ENCODE peak calls at places on chromosomes 13 and 19, in nine cellular contexts. B, O, I, S, F, H, W, Y and V are unnamed samples.

GRCh38 chr13:22002893-22003292 is 332.0 kb downstream of the FGF9 start:
- DNase-seq in H (no peak), W (no peak), O (no peak), B (no peak), S (no peak), F (no peak), Y (no peak), I (no peak), V (no peak)

GRCh38 chr19:23002690-23003422 is at the start of gene ZNF728:
- DNase-seq in S (peak; percentile 53), Y (no peak), H (no peak), I (no peak), O (no peak), F (no peak), B (no peak), W (no peak), V (no peak)

GRCh38 chr13:113453962-113454361 is 674 bp upstream of the ADPRHL1 start:
- DNase-seq in S (no peak), O (no peak), I (no peak), F (peak; percentile 68), H (no peak), W (no peak), Y (no peak), B (no peak), V (no peak)

GRCh38 chr19:51022526-51022925 is 3.0 kb upstream of the KLK10 start:
- DNase-seq in I (no peak), S (no peak), W (no peak), O (no peak), F (no peak), H (no peak), B (no peak), Y (no peak), V (no peak)

GRCh38 chr19:3075605-3076431 is 13.5 kb upstream of the TLE5 start:
- DNase-seq in O (peak; percentile 77), Y (peak; percentile 65), W (peak; percentile 58), B (peak; percentile 90), F (no peak), S (peak; percentile 67), H (peak; percentile 57), I (peak; percentile 74), V (no peak)

GRCh38 chr13:33345842-33346241 is 60.3 kb upstream of the STARD13 start:
- DNase-seq in W (no peak), H (no peak), O (no peak), Y (no peak), S (no peak), F (no peak), B (no peak), I (no peak), V (no peak)

GRCh38 chr13:66076417-66076816 is 1153.7 kb downstream of the PCDH9 start:
- DNase-seq in H (no peak), S (no peak), I (no peak), Y (no peak), O (no peak), W (no peak), F (peak; percentile 50), B (no peak), V (no peak)

GRCh38 chr13:106685142-106685541 is 117.2 kb upstream of the ARGLU1 start:
- DNase-seq in Y (no peak), O (no peak), F (no peak), S (no peak), H (no peak), W (no peak), I (peak; percentile 59), B (no peak), V (no peak)

GRCh38 chr19:15672580-15673175 is at the start of gene CYP4F12:
- DNase-seq in S (peak; percentile 95), B (no peak), F (peak; percentile 20), I (no peak), O (no peak), Y (peak; percentile 34), H (no peak), W (no peak), V (no peak)

GRCh38 chr19:51784922-51785690 is 9.9 kb upstream of the FPR3 start:
- DNase-seq in O (no peak), F (peak; percentile 87), I (no peak), W (no peak), S (no peak), H (peak; percentile 34), Y (no peak), B (no peak), V (no peak)

GRCh38 chr13:48979892-48980291 is 4.2 kb downstream of the FNDC3A start:
- DNase-seq in F (no peak), Y (no peak), O (no peak), H (no peak), B (no peak), S (no peak), W (no peak), I (no peak), V (no peak)

GRCh38 chr19:28646629-28647028 is 566.3 kb downstream of the UQCRFS1 start:
- DNase-seq in S (no peak), O (no peak), W (no peak), H (no peak), I (no peak), Y (no peak), F (no peak), B (no peak), V (no peak)

GRCh38 chr19:45506246-45506990 is 861 bp upstream of the VASP start:
- DNase-seq in O (peak; percentile 99), Y (peak; percentile 94), I (peak; percentile 96), F (peak; percentile 90), S (peak; percentile 98), W (peak; percentile 93), H (peak; percentile 91), B (peak; percentile 99), V (no peak)

GRCh38 chr19:16444273-16444597 is 27.5 kb downstream of the EPS15L1 start:
- DNase-seq in I (no peak), S (no peak), W (no peak), B (no peak), O (no peak), H (no peak), Y (no peak), F (no peak), V (no peak)

GRCh38 chr13:99836291-99836690 is 135.3 kb downstream of the ZIC5 start:
- DNase-seq in O (no peak), Y (no peak), H (no peak), B (no peak), I (no peak), S (no peak), F (no peak), W (no peak), V (no peak)

GRCh38 chr13:109844396-109844795 is 58.0 kb upstream of the IRS2 start:
- DNase-seq in F (no peak), H (peak; percentile 19), W (no peak), I (no peak), S (no peak), O (no peak), B (no peak), Y (no peak), V (no peak)

GRCh38 chr13:40221460-40222201 is 444.8 kb downstream of the FOXO1 start:
- DNase-seq in W (no peak), O (no peak), H (no peak), S (no peak), F (peak; percentile 69), Y (no peak), I (no peak), B (no peak), V (no peak)

GRCh38 chr13:40982772-40983171 is 36.3 kb downstream of the ELF1 start:
- DNase-seq in B (no peak), H (peak; percentile 31), F (peak; percentile 96), W (no peak), O (no peak), S (no peak), I (no peak), Y (no peak), V (peak; percentile 92)

GRCh38 chr13:30313307-30313706 is 6.0 kb upstream of the KATNAL1 start:
- DNase-seq in B (no peak), O (no peak), Y (no peak), W (no peak), F (no peak), H (no peak), S (no peak), I (no peak), V (no peak)

GRCh38 chr13:86758116-86758515 is 913.1 kb upstream of the SLITRK5 start:
- DNase-seq in B (no peak), Y (no peak), W (no peak), O (no peak), S (no peak), I (no peak), H (no peak), F (no peak), V (no peak)

GRCh38 chr13:24272452-24273161 is 36.8 kb upstream of the C1QTNF9 start:
- DNase-seq in W (no peak), O (no peak), B (no peak), S (no peak), F (no peak), I (no peak), Y (no peak), H (no peak), V (no peak)

GRCh38 chr19:38848299-38849146 is 1.3 kb downstream of the HNRNPL start:
- DNase-seq in I (no peak), S (no peak), W (no peak), B (no peak), H (no peak), Y (no peak), O (no peak), F (no peak), V (no peak)

GRCh38 chr13:86155756-86156155 is 356.5 kb upstream of the SLITRK6 start:
- DNase-seq in H (no peak), S (no peak), I (peak; percentile 8), B (no peak), F (no peak), W (no peak), Y (no peak), O (no peak), V (no peak)